ENCODE peak calls at places on chromosomes 4 and X, in nine cellular contexts. G, W, I, B, X, H, D, J and Q are unnamed samples.
A peak's percentile ranks its signal among the peaks of the same experiment; 100 is the strongest.

GRCh38 chr4:85571008-85571407 is 96.1 kb downstream of the ARHGAP24 start:
- DNase-seq in H (no peak), D (no peak), B (no peak), W (no peak), G (no peak), X (no peak), I (no peak), J (peak; percentile 27), Q (no peak)

GRCh38 chrX:108167211-108167872 is 75.8 kb downstream of the ATG4A start:
- DNase-seq in B (no peak), I (no peak), H (no peak), D (peak; percentile 72), J (no peak), G (peak; percentile 39), X (no peak), W (no peak), Q (no peak)

GRCh38 chrX:138908577-138908976 is 197.1 kb upstream of the FGF13 start:
- DNase-seq in W (no peak), X (no peak), D (peak; percentile 22), B (no peak), I (no peak), G (no peak), J (no peak), H (no peak), Q (no peak)

GRCh38 chr4:53010320-53010719 is 148.2 kb downstream of the RASL11B start:
- DNase-seq in D (peak; percentile 75), I (no peak), G (no peak), X (no peak), H (no peak), J (no peak), W (no peak), B (peak; percentile 90), Q (peak; percentile 65)

GRCh38 chr4:109921384-109921808 is 8.7 kb downstream of the EGF start:
- DNase-seq in B (no peak), I (no peak), G (no peak), X (no peak), D (peak; percentile 74), H (no peak), J (no peak), W (peak; percentile 65), Q (peak; percentile 93)

GRCh38 chr4:42750831-42751230 is 93.9 kb upstream of the ATP8A1 start:
- DNase-seq in H (no peak), I (no peak), B (no peak), X (no peak), W (no peak), G (no peak), J (no peak), D (no peak), Q (no peak)

GRCh38 chr4:121597346-121597934 is 99.3 kb downstream of the ANXA5 start:
- DNase-seq in G (no peak), B (no peak), I (no peak), D (peak; percentile 76), J (peak; percentile 16), W (no peak), H (no peak), X (no peak), Q (peak; percentile 81)

GRCh38 chr4:136651932-136652331 is 880.4 kb downstream of the PCDH18 start:
- DNase-seq in J (no peak), H (no peak), D (no peak), B (no peak), G (no peak), X (no peak), W (peak; percentile 2), I (no peak), Q (no peak)

GRCh38 chr4:153512952-153513500 is 46.9 kb downstream of the TMEM131L start:
- DNase-seq in H (no peak), I (no peak), G (no peak), W (no peak), J (no peak), B (no peak), X (no peak), D (peak; percentile 27), Q (no peak)

GRCh38 chrX:140697618-140698017 is 11.9 kb upstream of the LINC00632 start:
- DNase-seq in G (no peak), I (no peak), B (no peak), D (no peak), W (no peak), X (no peak), H (no peak), J (no peak), Q (no peak)

GRCh38 chr4:1116837-1117236 is 3.5 kb upstream of the RNF212 start:
- DNase-seq in G (no peak), B (no peak), H (no peak), I (no peak), X (no peak), D (peak; percentile 14), W (no peak), J (no peak), Q (no peak)

GRCh38 chrX:40109288-40110008 is 11.7 kb upstream of the BCOR start:
- DNase-seq in G (peak; percentile 61), B (peak; percentile 88), D (peak; percentile 53), X (no peak), J (peak; percentile 69), I (no peak), W (peak; percentile 71), H (no peak), Q (no peak)

GRCh38 chr4:107791902-107792301 is 32.8 kb upstream of the SGMS2 start:
- DNase-seq in W (no peak), X (no peak), B (no peak), H (no peak), D (no peak), J (no peak), G (peak; percentile 70), I (no peak), Q (no peak)

GRCh38 chr4:24850669-24851068 is 55.3 kb downstream of the SOD3 start:
- DNase-seq in I (no peak), W (no peak), B (peak; percentile 71), J (no peak), X (no peak), H (no peak), G (peak; percentile 74), D (peak; percentile 91), Q (peak; percentile 85)

GRCh38 chr4:6694177-6694901 is 661 bp downstream of the S100P start:
- DNase-seq in W (no peak), G (peak; percentile 29), H (no peak), J (no peak), I (no peak), B (no peak), X (no peak), D (no peak), Q (no peak)

GRCh38 chr4:7042697-7043464 is at the start of gene TADA2B:
- DNase-seq in B (peak; percentile 99), G (peak; percentile 98), W (peak; percentile 98), I (peak; percentile 96), J (peak; percentile 98), X (peak; percentile 88), D (peak; percentile 95), H (peak; percentile 99), Q (peak; percentile 94)

GRCh38 chrX:103537871-103538387 is 18.6 kb upstream of the RAB40A start:
- DNase-seq in J (no peak), I (no peak), X (no peak), D (no peak), B (no peak), G (no peak), W (no peak), H (no peak), Q (no peak)

GRCh38 chrX:71236858-71237257 is 13.8 kb downstream of the GJB1 start:
- DNase-seq in B (no peak), I (no peak), W (no peak), J (no peak), H (no peak), D (no peak), G (no peak), X (no peak), Q (no peak)

GRCh38 chr4:88881227-88881569 is 175.8 kb downstream of the FAM13A start:
- DNase-seq in H (no peak), D (no peak), I (no peak), J (no peak), W (no peak), B (no peak), X (no peak), G (no peak), Q (no peak)

GRCh38 chrX:68112321-68112720 is 321.0 kb downstream of the OPHN1 start:
- DNase-seq in I (no peak), W (no peak), B (no peak), H (no peak), J (no peak), D (no peak), X (no peak), G (peak; percentile 43), Q (no peak)

GRCh38 chr4:32569844-32570243 is 1849.7 kb downstream of the PCDH7 start:
- DNase-seq in J (peak; percentile 39), X (no peak), I (no peak), W (peak; percentile 1), H (no peak), D (no peak), G (no peak), B (no peak), Q (no peak)

GRCh38 chr4:77020017-77020416 is 55.8 kb downstream of the CCNI start:
- DNase-seq in D (no peak), W (no peak), I (no peak), J (no peak), B (no peak), G (no peak), X (no peak), H (no peak), Q (no peak)

GRCh38 chr4:84915396-84915780 is 51.1 kb downstream of the WDFY3 start:
- DNase-seq in B (no peak), J (no peak), W (no peak), H (no peak), D (no peak), G (no peak), X (no peak), I (no peak), Q (peak; percentile 21)

GRCh38 chr4:172515266-172515879 is 653.2 kb upstream of the GALNT7 start:
- DNase-seq in G (no peak), W (no peak), H (no peak), J (no peak), X (no peak), D (no peak), B (no peak), I (no peak), Q (no peak)

GRCh38 chr4:123031664-123032063 is 109.3 kb upstream of the NUDT6 start:
- DNase-seq in H (no peak), G (no peak), X (no peak), W (no peak), B (no peak), I (no peak), D (no peak), J (no peak), Q (no peak)

GRCh38 chr4:188551156-188551555 is 411.9 kb downstream of the TRIML1 start:
- DNase-seq in W (no peak), I (no peak), G (no peak), D (no peak), J (no peak), X (no peak), H (no peak), B (no peak), Q (peak; percentile 41)

GRCh38 chr4:108796173-108796572 is 33.3 kb upstream of the ETNPPL start:
- DNase-seq in W (no peak), B (no peak), G (peak; percentile 43), J (no peak), X (no peak), H (no peak), I (no peak), D (no peak), Q (no peak)

GRCh38 chrX:154384284-154384892 is 5.3 kb downstream of the EMD start:
- DNase-seq in H (no peak), W (no peak), I (no peak), G (peak; percentile 58), D (peak; percentile 33), X (no peak), J (no peak), B (peak; percentile 64), Q (no peak)

GRCh38 chr4:186728631-186729271 is 5.1 kb upstream of the FAT1 start:
- DNase-seq in G (no peak), I (no peak), B (no peak), D (peak; percentile 7), H (no peak), J (no peak), X (no peak), W (peak; percentile 12), Q (no peak)

GRCh38 chr4:41590591-41590990 is 52.6 kb downstream of the LIMCH1 start:
- DNase-seq in X (no peak), W (peak; percentile 33), J (no peak), I (no peak), D (no peak), G (peak; percentile 75), H (no peak), B (no peak), Q (no peak)

GRCh38 chrX:14351889-14352288 is 177.4 kb upstream of the GLRA2 start:
- DNase-seq in X (no peak), W (peak; percentile 92), G (no peak), H (no peak), J (no peak), B (no peak), D (no peak), I (no peak), Q (no peak)